ENCODE peak calls at places on chromosomes 5 and 9, in ten cellular contexts. S is activated T-cell treated with anti-CD3 and anti-CD28 coated beads for 24 hours; U is stromal cell of bone marrow; F is C1 segment of cervical spinal cord; A is NCI-H1105; R is NCI-H2081; L is activated CD4-positive, alpha-beta T cell treated with anti-CD3 and anti-CD28 coated beads for 1 hour; T is fibroblast of lung; O is stimulated activated naive B cell treated with anti-CD40 and anti-IgM and Interleukin-4, amounts not matched to agents 10 μg/mL and 1 μg/mL and 100 μg/mL, for 72 hours; Q is activated naive CD8-positive, alpha-beta T cell treated with anti-CD3 and anti-CD28 coated beads, Interleukin-2, amount 50 U/mL, for 16 hours. H is an unnamed sample.

GRCh38 chr5:65163698-65164097 is 318.0 kb downstream of the ADAMTS6 start:
- DNase-seq in T (no peak), F (no peak), Q (no peak), R (no peak), U (no peak), A (no peak), O (no peak), L (no peak), S (no peak), H (peak; percentile 22)

GRCh38 chr9:36163049-36163839 is 5.9 kb upstream of the CCIN start:
- DNase-seq in U (no peak), S (no peak), T (peak; percentile 93), A (no peak), L (no peak), R (no peak), F (peak; percentile 31), Q (no peak), O (no peak), H (no peak)

GRCh38 chr5:137808503-137809135 is 54.5 kb upstream of the HNRNPA0 start:
- DNase-seq in A (no peak), U (no peak), Q (no peak), T (no peak), S (no peak), O (no peak), F (no peak), R (no peak), L (no peak), H (no peak)

GRCh38 chr5:45639038-45639437 is 57.1 kb downstream of the HCN1 start:
- DNase-seq in L (no peak), F (no peak), S (no peak), A (no peak), T (no peak), Q (no peak), O (no peak), R (no peak), U (no peak), H (no peak)

GRCh38 chr9:97698865-97699264 is 1.7 kb upstream of the XPA start:
- DNase-seq in L (no peak), Q (no peak), U (no peak), F (no peak), T (no peak), R (no peak), S (no peak), O (no peak), A (no peak), H (no peak)

GRCh38 chr5:50744761-50745160 is 78.3 kb downstream of the PARP8 start:
- DNase-seq in T (peak; percentile 71), O (no peak), A (no peak), L (no peak), R (no peak), Q (no peak), F (no peak), S (no peak), U (peak; percentile 44), H (peak; percentile 47)

GRCh38 chr9:132069046-132069898 is 10.4 kb downstream of the MED27 start:
- DNase-seq in T (no peak), L (no peak), F (no peak), A (no peak), S (no peak), U (no peak), Q (no peak), R (no peak), O (no peak), H (peak; percentile 38)

GRCh38 chr9:546797-547223 is 294.7 kb upstream of the DMRT1 start:
- DNase-seq in F (no peak), O (no peak), R (no peak), T (peak; percentile 27), Q (no peak), U (no peak), L (no peak), A (peak; percentile 14), S (no peak), H (peak; percentile 21)

GRCh38 chr5:38329132-38329715 is 70.9 kb downstream of the EGFLAM start:
- DNase-seq in O (no peak), S (no peak), F (no peak), R (no peak), T (peak; percentile 6), U (no peak), A (no peak), Q (no peak), L (no peak), H (no peak)

GRCh38 chr5:34774139-34774538 is 64.8 kb upstream of the TTC23L start:
- DNase-seq in T (no peak), U (no peak), Q (no peak), F (no peak), O (no peak), A (no peak), R (no peak), L (no peak), S (no peak), H (no peak)

GRCh38 chr5:139417214-139417613 is 13.3 kb upstream of the SPATA24 start:
- DNase-seq in L (no peak), R (no peak), S (no peak), O (no peak), T (peak; percentile 75), Q (no peak), A (peak; percentile 16), F (no peak), U (no peak), H (peak; percentile 20)

GRCh38 chr9:89444212-89444611 is 53.7 kb downstream of the SEMA4D start:
- DNase-seq in O (no peak), A (no peak), R (no peak), L (peak; percentile 42), F (no peak), U (no peak), S (peak; percentile 58), Q (no peak), T (no peak), H (no peak)

H was measured in fibroblast of gingiva.